ENCODE peak calls at places on chromosomes 4 and X, in six cellular contexts. W, U, R, G, V and C are unnamed samples. For H3K4me1, the result is how much of the 10 kb centered on the place peaks cover.

GRCh38 chr4:6763330-6763851 is 19.1 kb upstream of the KIAA0232 start:
- DNase-seq in V (no peak), W (no peak), U (no peak), G (no peak), R (peak), C (peak)

GRCh38 chrX:39725928-39726619 is 371.7 kb downstream of the BCOR start:
- DNase-seq in U (no peak), W (no peak), V (peak), R (no peak), G (no peak), C (no peak)

GRCh38 chrX:40175416-40176255 is 77.9 kb upstream of the BCOR start:
- DNase-seq in V (peak), U (peak), W (peak), G (peak), R (peak), C (peak)

GRCh38 chr4:99405433-99406115 is 29.6 kb downstream of the ADH7 start:
- DNase-seq in U (peak), V (peak), W (peak), R (peak), G (peak), C (no peak)

GRCh38 chr4:158817562-158818370 is 48.9 kb downstream of the FNIP2 start:
- DNase-seq in R (no peak), G (no peak), U (no peak), V (peak), W (no peak), C (no peak)

GRCh38 chr4:2685541-2685940 is 70.6 kb downstream of the TNIP2 start:
- DNase-seq in V (peak), R (no peak), W (no peak), U (no peak), G (no peak), C (no peak)

GRCh38 chr4:95835672-95836071 is 4.2 kb upstream of the PDHA2 start:
- DNase-seq in U (no peak), R (peak), G (no peak), V (no peak), W (no peak), C (no peak)

GRCh38 chr4:33339762-33340161 is 2619.6 kb downstream of the PCDH7 start:
- DNase-seq in W (no peak), V (no peak), R (no peak), G (no peak), U (no peak), C (no peak)

GRCh38 chr4:32226201-32226600 is 1506.0 kb downstream of the PCDH7 start:
- DNase-seq in V (peak), G (no peak), W (no peak), R (no peak), U (no peak), C (no peak)

GRCh38 chr4:118975487-118976192 is 87.0 kb downstream of the SYNPO2 start:
- DNase-seq in R (no peak), W (no peak), U (no peak), V (no peak), G (no peak), C (no peak)

GRCh38 chr4:89439533-89439932 is 131.9 kb upstream of the GPRIN3 start:
- DNase-seq in W (no peak), G (no peak), R (no peak), U (no peak), V (peak), C (no peak)

GRCh38 chr4:128191115-128191897 is 96.3 kb downstream of the PGRMC2 start:
- DNase-seq in R (peak), U (peak), W (peak), V (peak), G (peak), C (peak)

GRCh38 chrX:138925330-138925729 is 213.8 kb upstream of the FGF13 start:
- DNase-seq in W (no peak), R (no peak), V (peak), G (no peak), U (no peak), C (no peak)

GRCh38 chr4:105241456-105241855 is 94.8 kb downstream of the TET2 start:
- DNase-seq in G (no peak), R (no peak), U (peak), W (no peak), V (no peak), C (no peak)

GRCh38 chr4:110396963-110397362 is 79.0 kb upstream of the ENPEP start:
- DNase-seq in R (no peak), V (no peak), U (no peak), W (no peak), G (no peak), C (no peak)

GRCh38 chr4:7206385-7206784 is 14.0 kb downstream of the SORCS2 start:
- DNase-seq in R (no peak), V (peak), U (no peak), G (peak), W (peak), C (peak)

GRCh38 chr4:41061482-41062185 is 152.7 kb downstream of the APBB2 start:
- DNase-seq in U (no peak), V (peak), G (no peak), W (no peak), R (no peak), C (no peak)

GRCh38 chrX:118156254-118156952 is 39.8 kb upstream of the KLHL13 start:
- DNase-seq in U (no peak), W (no peak), R (no peak), G (no peak), V (no peak), C (no peak)

DNA sequence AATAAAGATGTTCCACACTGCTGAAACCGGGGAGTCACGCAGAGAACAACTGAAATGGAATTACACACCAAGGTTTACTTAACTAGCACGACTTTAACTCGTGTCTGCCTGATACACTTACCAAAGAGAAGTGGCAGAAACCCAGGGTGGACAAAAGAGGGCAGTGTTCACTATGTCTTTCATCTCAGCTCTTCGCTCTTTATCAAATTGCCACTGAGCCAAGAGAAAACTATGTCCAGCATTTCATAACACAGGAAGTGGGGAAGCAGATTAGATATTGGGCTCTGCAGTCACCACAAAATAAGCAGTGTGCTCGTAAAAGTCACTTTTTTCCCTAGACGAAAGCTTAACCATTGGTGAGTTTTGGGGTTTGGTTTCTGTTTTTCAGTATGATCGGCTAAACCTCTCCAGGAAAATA is 155.7 kb downstream of the CHIC2 start:
- DNase-seq in G (peak), V (peak), R (peak), W (peak), U (peak), C (peak)
- TF ChIP-seq CTCF in G (peak), V (peak), R (peak), W (peak), U (peak), C (peak)

DNA sequence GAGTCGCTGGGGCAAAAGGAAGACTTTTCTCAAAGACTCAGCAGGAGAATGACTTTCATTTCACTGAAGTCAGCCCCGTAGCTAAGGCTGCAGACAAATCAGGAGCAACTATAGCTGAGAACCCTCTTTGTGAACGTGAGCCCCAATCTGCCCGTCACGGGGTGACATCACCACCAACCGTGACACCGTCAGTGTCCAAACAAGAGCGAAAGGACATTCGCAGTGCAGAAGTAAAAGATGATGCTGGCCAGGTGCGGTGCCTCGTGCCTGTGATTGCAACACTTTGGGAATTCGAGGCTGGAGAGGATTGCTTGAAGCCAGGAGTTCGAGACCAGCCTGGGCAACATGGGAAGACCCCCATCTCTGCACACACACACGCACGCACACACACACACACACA is 275.1 kb downstream of the CRLF2 start:
- DNase-seq in R (no peak), V (no peak), U (no peak), G (no peak), W (no peak), C (no peak)
- H3K27ac ChIP-seq in R (no peak), V (no peak), U (no peak), G (no peak), W (no peak), C (no peak)

GRCh38 chr4:176778063-176778462 is 14.7 kb downstream of the VEGFC start:
- DNase-seq in G (no peak), V (peak), U (no peak), R (no peak), W (no peak), C (no peak)
- H3K4me1 ChIP-seq in G (under half), V (under half), U (under half), R (under half), W (under half), C (under half)

GRCh38 chr4:109022941-109023340 is 260.1 kb upstream of the ETNPPL start:
- DNase-seq in R (no peak), V (peak), W (no peak), U (no peak), G (no peak), C (no peak)

GRCh38 chr4:109027016-109027500 is 264.2 kb upstream of the ETNPPL start:
- DNase-seq in G (no peak), R (no peak), W (no peak), V (no peak), U (no peak), C (no peak)

GRCh38 chr4:109029987-109030386 is 267.1 kb upstream of the ETNPPL start:
- DNase-seq in V (no peak), G (no peak), R (no peak), U (no peak), W (no peak), C (no peak)

GRCh38 chr4:109026588-109026987 is 263.7 kb upstream of the ETNPPL start:
- DNase-seq in V (peak), U (no peak), W (no peak), R (no peak), G (no peak), C (no peak)

GRCh38 chr4:109025471-109026076 is 262.7 kb upstream of the ETNPPL start:
- DNase-seq in U (no peak), G (no peak), V (peak), W (no peak), R (no peak), C (no peak)
- TF ChIP-seq CTCF in U (no peak), G (no peak), V (no peak), W (no peak), R (no peak), C (no peak)

DNA sequence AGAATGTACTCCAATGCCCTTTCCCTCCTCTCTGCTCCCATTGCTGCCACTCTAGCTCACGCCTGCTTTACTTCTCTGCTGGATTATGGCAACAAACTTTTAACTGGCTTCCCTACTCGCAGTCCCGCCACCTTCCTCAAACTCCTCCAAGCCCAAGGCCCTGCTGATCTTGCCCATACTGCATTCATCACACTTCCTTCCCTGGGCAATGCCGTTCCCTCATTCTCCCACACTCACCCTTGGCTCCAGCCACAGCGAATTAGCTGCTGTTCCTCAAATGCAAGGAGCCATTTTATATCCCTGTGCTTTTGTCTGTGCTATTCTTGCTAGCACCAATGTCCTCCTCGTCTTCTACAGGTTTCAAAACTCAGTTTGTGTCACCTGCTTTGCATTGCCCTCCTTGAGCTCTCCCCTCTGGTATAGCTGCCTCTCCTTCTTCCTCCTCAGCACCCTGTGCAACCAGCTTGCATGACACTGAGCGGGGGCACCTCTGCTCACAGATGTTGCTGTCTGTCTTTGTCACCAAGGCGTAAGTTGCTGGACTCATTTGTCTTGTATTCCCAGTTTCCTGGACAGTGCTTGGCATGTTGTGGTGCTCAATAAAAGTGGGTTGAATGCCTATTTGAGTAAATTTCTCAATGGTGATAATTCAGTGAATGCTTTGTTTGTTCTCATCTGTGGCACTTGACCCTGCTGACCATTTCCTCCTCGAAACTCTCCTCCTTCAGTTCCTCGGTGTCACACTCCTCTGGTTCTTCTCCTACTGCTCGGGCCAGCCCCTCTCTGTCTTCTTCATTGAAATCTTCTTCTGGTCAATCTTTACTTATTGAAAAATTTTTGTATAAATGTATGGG is 22.4 kb upstream of the MGST2 start:
- DNase-seq in V (no peak), W (no peak), U (no peak), G (no peak), R (no peak), C (no peak)
- H3K27ac ChIP-seq in V (no peak), W (no peak), U (no peak), G (no peak), R (no peak), C (no peak)

GRCh38 chr4:38182334-38182998 is 222.3 kb downstream of the PTTG2 start:
- DNase-seq in G (no peak), V (no peak), U (no peak), W (no peak), R (no peak), C (peak)
- H3K4me1 ChIP-seq in G (under half), V (under half), U (under half), W (under half), R (under half), C (under half)

DNA sequence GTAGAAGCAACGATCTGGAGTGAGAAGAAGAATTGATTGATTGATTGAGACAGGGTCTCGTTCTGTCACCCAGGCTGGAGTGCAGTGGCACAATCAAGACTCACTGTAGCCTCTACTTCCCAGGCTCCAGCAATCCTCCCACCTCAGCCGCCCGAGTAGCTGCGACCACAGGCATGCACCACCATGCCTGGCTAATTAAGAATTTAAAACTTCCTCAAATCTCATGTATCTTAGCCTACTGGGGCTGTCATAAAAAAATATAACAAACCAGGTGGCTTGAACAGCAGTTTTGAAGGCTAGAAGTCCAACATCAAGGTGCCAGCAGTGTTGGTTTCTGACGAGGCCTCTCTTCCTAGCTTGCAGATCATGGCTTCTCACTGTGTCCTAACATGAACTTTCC is 18.3 kb upstream of the TBC1D9 start:
- DNase-seq in U (no peak), G (no peak), V (peak), R (no peak), W (no peak), C (no peak)
- TF ChIP-seq CTCF in U (no peak), G (no peak), V (no peak), R (no peak), W (no peak), C (no peak)

GRCh38 chr4:123546123-123546654 is 149.6 kb downstream of the SPRY1 start:
- DNase-seq in G (no peak), V (no peak), U (peak), R (no peak), W (no peak), C (no peak)
- H3K27ac ChIP-seq in G (no peak), V (no peak), U (peak), R (peak), W (no peak), C (no peak)

DNA sequence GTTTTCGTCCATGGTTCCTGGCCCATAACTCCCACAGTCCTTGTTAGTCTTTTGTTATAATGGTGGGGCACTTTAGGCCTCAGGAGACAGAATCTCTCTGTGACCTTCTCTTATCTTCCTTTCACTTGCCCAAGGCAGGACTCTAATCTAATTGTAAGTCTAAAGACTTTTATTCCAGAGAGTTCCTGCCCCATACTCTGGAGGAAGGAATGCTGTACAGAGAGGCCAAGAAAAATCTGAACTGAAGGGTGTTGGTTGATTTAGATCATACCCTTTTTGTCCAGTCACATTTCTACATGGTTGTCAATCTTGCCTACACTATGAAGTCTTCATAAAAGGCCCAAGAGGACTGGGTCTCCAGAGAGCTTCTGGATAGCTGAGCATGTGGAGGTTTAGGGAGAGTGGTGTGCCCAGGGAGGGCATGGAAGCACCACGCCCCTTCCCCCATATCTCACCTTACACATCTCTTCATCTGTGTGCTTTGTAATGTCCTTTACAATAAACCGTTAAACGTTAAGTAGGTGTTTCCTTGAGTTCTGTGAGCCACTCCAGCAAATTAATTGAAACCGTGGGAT is 84.5 kb downstream of the AFF1 start:
- DNase-seq in G (no peak), U (no peak), W (no peak), V (no peak), R (no peak), C (no peak)
- H3K4me1 ChIP-seq in G (half or more), U (half or more), W (under half), V (under half), R (under half), C (under half)